ENCODE peak calls at places on chromosomes 5 and 9, in seven cellular contexts. Z is HCT116, M is MM.1S, P is GM23248, D is hepatocyte, H is GM23338, B is neural progenitor cell. K is an unnamed sample.

GRCh38 chr9:88197016-88197415 is 58.7 kb upstream of the SPATA31C2 start:
- DNase-seq in Z (no peak), M (no peak), P (peak; percentile 78), D (peak; percentile 35), H (no peak), B (no peak), K (peak; percentile 53)

GRCh38 chr9:84238652-84239051 is 101.9 kb downstream of the SLC28A3 start:
- DNase-seq in Z (peak; percentile 42), M (no peak), P (no peak), D (no peak), H (no peak), B (no peak), K (peak; percentile 26)

GRCh38 chr5:135834639-135835529 is at the start of gene SLC25A48:
- DNase-seq in Z (peak; percentile 58), M (peak; percentile 74), P (peak; percentile 68), D (peak; percentile 86), H (peak; percentile 95), B (peak; percentile 93), K (no peak)

GRCh38 chr9:21031091-21031817 is at the start of gene HACD4:
- DNase-seq in Z (no peak), M (no peak), P (peak; percentile 72), D (peak; percentile 64), H (peak; percentile 82), B (peak; percentile 61), K (no peak)

GRCh38 chr5:14696851-14697250 is 32.3 kb downstream of the OTULIN start:
- DNase-seq in Z (no peak), M (no peak), P (no peak), D (no peak), H (no peak), B (no peak), K (no peak)

GRCh38 chr9:35521708-35522107 is 31.8 kb downstream of the RUSC2 start:
- DNase-seq in Z (no peak), M (no peak), P (peak; percentile 78), D (no peak), H (no peak), B (no peak), K (no peak)

GRCh38 chr5:132427285-132428146 is 58.0 kb downstream of the SLC22A5 start:
- DNase-seq in Z (no peak), M (peak; percentile 88), P (peak; percentile 30), D (peak; percentile 76), H (no peak), B (no peak), K (peak; percentile 54)

GRCh38 chr9:116152941-116153764 is 438 bp upstream of the PAPPA start:
- DNase-seq in Z (no peak), M (no peak), P (peak; percentile 88), D (no peak), H (peak; percentile 87), B (peak; percentile 81), K (peak; percentile 35)

GRCh38 chr5:177605078-177605477 is 5.1 kb downstream of the B4GALT7 start:
- DNase-seq in Z (no peak), M (no peak), P (no peak), D (no peak), H (no peak), B (no peak), K (no peak)

GRCh38 chr9:102273952-102274351 is 535.5 kb upstream of the GRIN3A start:
- DNase-seq in Z (no peak), M (no peak), P (no peak), D (no peak), H (no peak), B (no peak), K (peak; percentile 54)

GRCh38 chr9:70639853-70640814 is 225.7 kb upstream of the KLF9 start:
- DNase-seq in Z (peak; percentile 22), M (peak; percentile 58), P (peak; percentile 78), D (peak; percentile 73), H (peak; percentile 86), B (peak; percentile 77), K (peak; percentile 65)

GRCh38 chr5:141003791-141004601 is 37.7 kb downstream of the PCDHAC2 start:
- DNase-seq in Z (peak; percentile 96), M (no peak), P (peak; percentile 4), D (peak; percentile 84), H (peak; percentile 70), B (peak; percentile 47), K (peak; percentile 95)

GRCh38 chr5:144460608-144461007 is 289.9 kb downstream of the KCTD16 start:
- DNase-seq in Z (no peak), M (no peak), P (no peak), D (no peak), H (no peak), B (no peak), K (no peak)

GRCh38 chr5:121913397-121913796 is 48.4 kb upstream of the SRFBP1 start:
- DNase-seq in Z (no peak), M (no peak), P (no peak), D (no peak), H (no peak), B (no peak), K (no peak)

GRCh38 chr5:130243641-130244040 is 339.4 kb downstream of the CHSY3 start:
- DNase-seq in Z (no peak), M (no peak), P (no peak), D (no peak), H (peak; percentile 54), B (peak; percentile 13), K (no peak)

GRCh38 chr5:62286834-62287611 is 19.0 kb upstream of the KIF2A start:
- DNase-seq in Z (no peak), M (no peak), P (no peak), D (no peak), H (no peak), B (no peak), K (no peak)

DNA sequence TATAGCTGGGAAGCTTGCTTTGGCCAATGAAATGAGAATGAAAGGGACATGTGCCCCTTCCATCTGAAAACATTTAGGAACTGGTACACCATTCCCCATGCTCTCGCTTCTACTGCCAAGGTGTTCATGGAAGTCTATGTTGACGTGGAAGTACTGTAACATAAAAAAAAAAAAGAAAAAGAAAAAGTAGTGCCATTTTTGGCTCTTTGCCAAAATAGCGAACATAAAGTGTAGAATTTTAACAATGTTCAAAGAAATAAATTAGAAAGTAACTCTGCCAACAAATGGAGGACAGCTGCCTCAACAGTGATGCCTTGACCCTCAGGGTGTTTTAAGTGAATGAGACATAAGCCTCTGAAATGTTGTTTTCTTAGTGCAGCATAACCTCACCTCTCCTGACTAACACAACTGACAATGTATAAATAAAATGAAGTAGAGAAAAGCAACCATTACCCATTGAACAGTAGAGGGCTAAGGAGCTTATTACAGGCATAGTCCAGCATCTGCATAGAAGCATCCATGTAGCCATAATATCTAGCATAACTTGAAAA is 536.6 kb downstream of the DTWD2 start:
- DNase-seq in Z (no peak), M (no peak), P (no peak), D (no peak), H (no peak), B (no peak), K (no peak)
- H3K4me2 ChIP-seq in Z (no peak overlapping the region), M (no peak overlapping the region), P (no peak overlapping the region), D (no peak overlapping the region), H (no peak overlapping the region), B (no peak overlapping the region), K (no peak overlapping the region)

GRCh38 chr9:2161661-2162060 is 146.5 kb downstream of the SMARCA2 start:
- DNase-seq in Z (no peak), M (no peak), P (no peak), D (no peak), H (no peak), B (no peak), K (no peak)
- TF ChIP-seq EZH2phosphoT487 in Z (no peak), M (no peak), P (no peak), D (no peak), H (no peak), B (no peak), K (no peak)

DNA sequence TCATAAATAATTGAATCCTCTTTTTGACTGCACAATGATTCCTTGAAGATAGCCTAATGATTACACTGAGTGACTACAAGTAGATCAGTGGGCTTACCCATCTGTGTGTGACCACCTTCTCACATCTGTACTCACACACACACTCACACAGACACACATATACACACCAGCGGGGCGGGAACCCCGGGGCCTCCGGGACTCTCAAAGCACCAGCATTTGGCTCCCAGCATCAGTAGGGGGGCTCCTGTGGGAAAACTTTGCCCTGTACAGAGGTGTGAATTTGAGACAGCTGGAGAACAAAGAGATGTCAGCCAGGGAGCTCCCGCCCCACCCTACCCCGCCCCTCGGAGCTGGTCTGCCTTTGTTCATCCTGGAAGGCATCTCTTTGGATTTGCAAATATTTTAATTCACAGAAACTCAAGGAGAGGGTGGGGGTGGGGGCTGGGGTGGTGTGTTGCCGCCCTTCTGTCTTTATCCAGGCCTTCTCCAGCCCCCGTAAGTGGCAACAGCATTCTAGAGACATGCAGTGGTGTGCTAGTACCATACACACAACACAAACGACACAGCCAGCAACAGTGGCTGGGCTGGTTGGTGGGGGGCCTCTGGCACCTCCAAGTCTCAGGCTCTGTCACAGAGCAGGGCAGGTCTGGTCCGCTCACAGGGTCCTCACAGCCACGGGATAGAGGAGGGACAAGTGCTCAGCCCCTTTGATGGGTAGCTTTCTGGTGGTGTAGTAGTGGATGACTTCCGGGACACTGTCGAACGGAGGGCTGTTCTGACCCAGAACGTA is 15.4 kb upstream of the SLC25A51 start:
- DNase-seq in Z (no peak), M (no peak), P (no peak), D (no peak), H (no peak), B (no peak), K (no peak)
- H3K27ac ChIP-seq in Z (no peak overlapping the region), M (no peak overlapping the region), P (no peak overlapping the region), D (no peak overlapping the region), H (no peak overlapping the region), B (no peak overlapping the region), K (no peak overlapping the region)

GRCh38 chr9:124018731-124019697 is 7.4 kb downstream of the LHX2 start:
- DNase-seq in Z (no peak), M (no peak), P (no peak), D (no peak), H (peak; percentile 64), B (peak; percentile 55), K (no peak)
- H3K4me2 ChIP-seq in Z (no peak overlapping the region), M (no peak overlapping the region), P (peak overlapping the region; percentile 76), D (peak overlapping the region; percentile 78), H (peak overlapping the region; percentile 99), B (peak overlapping the region; percentile 92), K (no peak overlapping the region)

DNA sequence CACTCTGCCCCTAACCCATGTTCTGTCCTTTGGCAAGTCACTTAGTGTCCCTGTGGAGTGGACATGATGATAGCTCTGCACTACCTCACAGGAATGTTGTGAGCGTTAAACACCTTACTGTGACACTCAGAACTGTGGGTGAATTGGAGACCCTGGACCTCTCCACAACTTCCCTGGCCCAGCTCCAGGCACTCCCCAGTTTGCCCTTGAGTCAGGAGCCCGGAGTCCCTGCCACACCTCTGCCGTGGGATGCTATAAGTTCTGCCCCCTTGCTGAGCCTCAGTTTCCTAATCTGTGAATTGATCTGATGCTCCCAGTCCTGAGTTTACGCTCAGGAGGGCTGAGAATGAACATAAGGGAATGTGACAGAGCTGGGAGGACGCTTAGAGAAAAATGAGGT is 34.4 kb downstream of the GSN start:
- DNase-seq in Z (no peak), M (no peak), P (no peak), D (no peak), H (no peak), B (no peak), K (no peak)
- TF ChIP-seq EZH2phosphoT487 in Z (no peak), M (no peak), P (no peak), D (no peak), H (no peak), B (no peak), K (no peak)

DNA sequence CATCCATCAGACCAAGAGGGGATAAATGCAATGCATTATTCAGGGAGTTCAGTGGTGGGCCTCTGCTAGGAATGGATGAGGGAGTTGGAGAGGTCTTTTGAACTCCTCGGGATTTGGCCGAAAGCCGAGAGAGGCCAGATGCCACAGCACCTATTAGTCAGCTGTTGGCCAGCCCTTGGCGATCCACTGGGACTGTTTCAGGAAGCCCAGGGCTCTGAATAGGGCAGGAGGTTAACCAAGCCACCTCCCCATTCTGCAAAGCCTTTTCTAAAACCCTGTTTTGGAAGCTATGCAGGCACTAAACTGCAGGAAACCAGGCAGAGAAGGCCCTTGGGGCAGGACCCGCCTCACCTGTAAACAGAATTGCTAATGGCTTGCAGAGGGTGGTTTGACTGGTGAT is 37.8 kb downstream of the ASTN2 start:
- DNase-seq in Z (no peak), M (no peak), P (no peak), D (no peak), H (peak; percentile 56), B (peak; percentile 29), K (no peak)
- H3K27ac ChIP-seq in Z (no peak overlapping the region), M (no peak overlapping the region), P (no peak overlapping the region), D (no peak overlapping the region), H (peak overlapping the region; percentile 51), B (no peak overlapping the region), K (no peak overlapping the region)